ENCODE peak calls at places on chromosome 1, in six cellular contexts. B is MM.1S, Y is heart right ventricle, A is IMR-90, P is uterus, K is tibial artery. C is an unnamed sample.
A peak's percentile ranks its signal among the peaks of the same experiment; 100 is the strongest.

GRCh38 chr1:45375104-45376090 is 35.2 kb upstream of the MUTYH start:
- DNase-seq in B (peak; percentile 36), Y (no peak), A (no peak), P (no peak), K (no peak), C (no peak)

GRCh38 chr1:226097866-226098625 is 35.5 kb downstream of the H3-3A start:
- DNase-seq in B (peak; percentile 5), Y (no peak), A (peak; percentile 65), P (no peak), K (no peak), C (no peak)

GRCh38 chr1:192564099-192564498 is 11.5 kb upstream of the RGS1 start:
- DNase-seq in B (no peak), Y (no peak), A (no peak), P (no peak), K (no peak), C (no peak)

GRCh38 chr1:46719689-46720088 is 775 bp upstream of the EFCAB14 start:
- DNase-seq in B (no peak), Y (no peak), A (no peak), P (no peak), K (no peak), C (peak; percentile 39)

GRCh38 chr1:237677979-237678378 is 212.7 kb downstream of the ZP4 start:
- DNase-seq in B (peak; percentile 47), Y (no peak), A (peak; percentile 83), P (no peak), K (no peak), C (no peak)

GRCh38 chr1:33235521-33235920 is 20.8 kb upstream of the ZNF362 start:
- DNase-seq in B (no peak), Y (no peak), A (no peak), P (no peak), K (peak; percentile 16), C (no peak)

GRCh38 chr1:30756545-30757195 is 904 bp downstream of the LAPTM5 start:
- DNase-seq in B (peak; percentile 76), Y (peak; percentile 46), A (peak; percentile 82), P (no peak), K (peak; percentile 86), C (peak; percentile 88)

GRCh38 chr1:13769212-13769611 is 69.2 kb downstream of the PRDM2 start:
- DNase-seq in B (no peak), Y (no peak), A (no peak), P (no peak), K (no peak), C (no peak)

GRCh38 chr1:86429830-86430229 is 5.9 kb downstream of the CLCA2 start:
- DNase-seq in B (peak; percentile 8), Y (peak; percentile 55), A (peak; percentile 93), P (peak; percentile 51), K (peak; percentile 77), C (peak; percentile 48)

GRCh38 chr1:22831729-22832413 is 121.2 kb downstream of the EPHB2 start:
- DNase-seq in B (no peak), Y (no peak), A (peak; percentile 93), P (no peak), K (no peak), C (peak; percentile 73)

GRCh38 chr1:210689741-210690635 is 361.3 kb downstream of the HHAT start:
- DNase-seq in B (no peak), Y (no peak), A (no peak), P (no peak), K (no peak), C (no peak)

GRCh38 chr1:7046314-7046713 is 261.1 kb downstream of the CAMTA1 start:
- DNase-seq in B (no peak), Y (peak; percentile 28), A (peak; percentile 77), P (no peak), K (no peak), C (peak; percentile 39)

GRCh38 chr1:95742591-95743089 is 508.6 kb downstream of the RWDD3 start:
- DNase-seq in B (peak; percentile 36), Y (peak; percentile 29), A (peak; percentile 66), P (no peak), K (no peak), C (no peak)

GRCh38 chr1:72023063-72023647 is 259.2 kb downstream of the NEGR1 start:
- DNase-seq in B (no peak), Y (no peak), A (no peak), P (no peak), K (no peak), C (no peak)

GRCh38 chr1:232600430-232601258 is 29.3 kb downstream of the SIPA1L2 start:
- DNase-seq in B (no peak), Y (no peak), A (peak; percentile 58), P (no peak), K (no peak), C (no peak)

GRCh38 chr1:75292013-75292412 is 157.8 kb downstream of the LHX8 start:
- DNase-seq in B (no peak), Y (no peak), A (no peak), P (no peak), K (no peak), C (no peak)

GRCh38 chr1:8816831-8817412 is 518 bp downstream of the RERE start:
- DNase-seq in B (peak; percentile 57), Y (no peak), A (no peak), P (peak; percentile 38), K (no peak), C (peak; percentile 78)

GRCh38 chr1:85339089-85339488 is 62.7 kb upstream of the BCL10 start:
- DNase-seq in B (no peak), Y (no peak), A (peak; percentile 76), P (no peak), K (no peak), C (no peak)

GRCh38 chr1:89974701-89975470 is 20.0 kb upstream of the ZNF326 start:
- DNase-seq in B (no peak), Y (no peak), A (peak; percentile 80), P (no peak), K (no peak), C (no peak)

GRCh38 chr1:52836035-52836434 is 6.5 kb upstream of the ZYG11A start:
- DNase-seq in B (no peak), Y (no peak), A (no peak), P (no peak), K (no peak), C (no peak)

GRCh38 chr1:44620072-44620471 is 54.2 kb downstream of the TMEM53 start:
- DNase-seq in B (no peak), Y (no peak), A (no peak), P (no peak), K (no peak), C (no peak)

GRCh38 chr1:15656464-15656863 is 27.7 kb upstream of the PLEKHM2 start:
- DNase-seq in B (no peak), Y (no peak), A (no peak), P (no peak), K (no peak), C (no peak)

GRCh38 chr1:117146570-117147340 is 25.2 kb upstream of the TRIM45 start:
- DNase-seq in B (no peak), Y (no peak), A (peak; percentile 95), P (no peak), K (no peak), C (no peak)

GRCh38 chr1:8118031-8118451 is 91.9 kb upstream of the ERRFI1 start:
- DNase-seq in B (no peak), Y (no peak), A (no peak), P (no peak), K (peak; percentile 61), C (no peak)

GRCh38 chr1:86714561-86715244 is 10.3 kb downstream of the SH3GLB1 start:
- DNase-seq in B (no peak), Y (no peak), A (no peak), P (no peak), K (no peak), C (no peak)

GRCh38 chr1:36162680-36163079 is 6.7 kb downstream of the MAP7D1 start:
- DNase-seq in B (no peak), Y (no peak), A (no peak), P (no peak), K (no peak), C (no peak)
- H3K4me1 ChIP-seq in B (peaks cover 26% of the 10 kb centered on the region), Y (peaks cover 29% of the 10 kb centered on the region), A (peaks cover 25% of the 10 kb centered on the region), P (peaks cover 3% of the 10 kb centered on the region), K (peaks cover 2% of the 10 kb centered on the region), C (peaks cover 90% of the 10 kb centered on the region)

DNA sequence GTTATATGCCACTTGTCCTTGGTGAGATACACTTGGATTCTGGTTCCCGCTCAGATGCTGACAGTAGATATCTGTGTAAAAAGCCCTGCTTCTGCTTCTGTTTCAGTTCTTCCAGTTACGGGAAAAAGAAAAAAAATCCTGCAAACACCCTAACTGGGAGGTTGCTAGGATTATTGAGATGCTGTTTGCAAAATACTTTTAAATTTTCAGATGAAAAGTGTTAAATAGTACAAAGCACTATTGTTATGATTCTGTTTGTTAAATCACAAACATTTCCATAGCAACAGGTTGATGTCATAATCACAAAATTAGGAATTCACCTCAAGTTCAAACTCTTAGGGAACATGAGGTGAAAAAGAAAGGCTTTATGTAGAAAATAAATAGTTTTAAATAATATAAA is 232.3 kb downstream of the HMCN1 start:
- DNase-seq in B (no peak), Y (no peak), A (no peak), P (no peak), K (no peak), C (no peak)
- H3K27ac ChIP-seq in B (no peak overlapping the region), Y (peak overlapping the region; percentile 61), A (no peak overlapping the region), P (no peak overlapping the region), K (peak overlapping the region; percentile 32), C (no peak overlapping the region)

GRCh38 chr1:37071829-37072228 is 37.5 kb upstream of the GRIK3 start:
- DNase-seq in B (no peak), Y (no peak), A (no peak), P (no peak), K (no peak), C (no peak)

GRCh38 chr1:37070126-37070525 is 35.8 kb upstream of the GRIK3 start:
- DNase-seq in B (no peak), Y (no peak), A (no peak), P (no peak), K (no peak), C (no peak)

GRCh38 chr1:37069406-37069805 is 35.1 kb upstream of the GRIK3 start:
- DNase-seq in B (no peak), Y (no peak), A (no peak), P (no peak), K (no peak), C (no peak)

GRCh38 chr1:37064059-37064458 is 29.7 kb upstream of the GRIK3 start:
- DNase-seq in B (no peak), Y (no peak), A (no peak), P (no peak), K (no peak), C (no peak)

DNA sequence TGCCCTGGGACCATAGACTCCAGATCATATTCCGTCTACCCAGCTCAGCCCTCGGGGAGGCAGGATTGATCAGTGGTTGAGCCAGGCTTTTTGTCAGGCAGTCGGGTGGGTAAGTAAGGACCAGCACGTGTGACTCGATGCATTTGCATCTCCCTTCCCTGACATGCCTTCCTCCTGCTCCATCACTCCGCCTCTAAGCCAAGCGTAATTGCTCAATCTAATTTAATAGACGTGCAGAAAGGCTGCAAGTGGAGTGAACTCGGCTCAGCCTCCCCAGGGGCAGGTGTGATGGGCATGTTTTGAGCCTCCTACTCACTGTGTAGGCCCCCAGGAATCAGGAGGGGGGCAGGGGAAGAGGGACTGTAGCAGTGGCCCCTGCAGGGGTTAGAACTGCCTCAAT is 34.6 kb upstream of the GRIK3 start:
- DNase-seq in B (no peak), Y (no peak), A (no peak), P (no peak), K (no peak), C (no peak)
- TF ChIP-seq CTCF in B (no peak), Y (no peak), A (no peak), P (no peak), K (no peak), C (no peak)

DNA sequence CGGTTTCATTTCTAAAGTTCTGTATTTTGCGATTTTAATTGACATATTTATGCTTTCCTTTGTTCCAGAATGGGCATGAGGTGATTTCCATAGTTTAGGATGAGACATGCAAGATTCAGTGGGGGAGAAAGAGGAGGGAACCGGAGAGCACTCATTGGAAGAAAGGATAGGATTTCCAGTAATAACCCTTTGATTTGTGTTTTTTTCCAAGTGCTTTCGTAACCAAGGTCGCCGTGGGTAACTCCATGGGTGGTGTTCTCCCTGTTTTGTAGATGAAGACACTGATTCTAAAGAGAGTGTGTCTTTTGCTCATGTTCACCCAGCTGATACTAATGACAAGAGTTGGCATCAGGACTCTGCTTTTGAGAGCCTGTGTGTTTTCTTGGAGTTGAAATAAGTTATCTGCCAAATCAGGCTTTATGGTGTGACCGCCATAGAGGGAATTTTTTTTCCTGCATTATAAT is 170.1 kb downstream of the DHRS3 start:
- DNase-seq in B (no peak), Y (no peak), A (peak; percentile 39), P (no peak), K (no peak), C (no peak)
- H3K4me1 ChIP-seq in B (peaks cover 27% of the 10 kb centered on the region), Y (peaks cover 32% of the 10 kb centered on the region), A (peaks cover 22% of the 10 kb centered on the region), P (peaks cover 15% of the 10 kb centered on the region), K (peaks cover 5% of the 10 kb centered on the region), C (peaks cover 31% of the 10 kb centered on the region)